ENCODE peak calls at places on chromosomes 1 and 21, in six cellular contexts. A is ovary, I is mesendoderm, W is heart right ventricle, R is stomach, X is SJSA1. T is an unnamed sample.
A peak's percentile ranks its signal among the peaks of the same experiment; 100 is the strongest.

GRCh38 chr1:199282910-199283309 is 644.1 kb downstream of the PTPRC start:
- DNase-seq in A (no peak), I (no peak), W (no peak), R (no peak), X (no peak), T (no peak)

GRCh38 chr1:99852648-99853047 is 2.5 kb downstream of the AGL start:
- DNase-seq in A (no peak), I (no peak), W (no peak), R (no peak), X (no peak), T (no peak)

GRCh38 chr1:244833734-244834595 is 1.5 kb upstream of the COX20 start:
- DNase-seq in A (peak; percentile 53), I (peak; percentile 79), W (peak; percentile 45), R (peak; percentile 60), X (peak; percentile 71), T (peak; percentile 79)

GRCh38 chr1:231404318-231404717 is 17.8 kb downstream of the EGLN1 start:
- DNase-seq in A (no peak), I (no peak), W (no peak), R (no peak), X (no peak), T (no peak)

GRCh38 chr1:109776911-109777310 is 13.2 kb upstream of the EPS8L3 start:
- DNase-seq in A (peak; percentile 72), I (peak; percentile 89), W (peak; percentile 80), R (peak; percentile 86), X (peak; percentile 87), T (peak; percentile 80)

GRCh38 chr1:229694053-229694693 is 68.1 kb downstream of the URB2 start:
- DNase-seq in A (peak; percentile 93), I (peak; percentile 93), W (peak; percentile 70), R (peak; percentile 47), X (no peak), T (peak; percentile 82)

GRCh38 chr1:58402444-58402843 is 144.1 kb downstream of the OMA1 start:
- DNase-seq in A (no peak), I (no peak), W (no peak), R (no peak), X (no peak), T (no peak)

GRCh38 chr1:112893288-112894009 is 62.5 kb downstream of the SLC16A1 start:
- DNase-seq in A (no peak), I (peak; percentile 62), W (no peak), R (no peak), X (no peak), T (no peak)

GRCh38 chr1:169048043-169048442 is 58.4 kb upstream of the ATP1B1 start:
- DNase-seq in A (no peak), I (no peak), W (no peak), R (no peak), X (no peak), T (no peak)

DNA sequence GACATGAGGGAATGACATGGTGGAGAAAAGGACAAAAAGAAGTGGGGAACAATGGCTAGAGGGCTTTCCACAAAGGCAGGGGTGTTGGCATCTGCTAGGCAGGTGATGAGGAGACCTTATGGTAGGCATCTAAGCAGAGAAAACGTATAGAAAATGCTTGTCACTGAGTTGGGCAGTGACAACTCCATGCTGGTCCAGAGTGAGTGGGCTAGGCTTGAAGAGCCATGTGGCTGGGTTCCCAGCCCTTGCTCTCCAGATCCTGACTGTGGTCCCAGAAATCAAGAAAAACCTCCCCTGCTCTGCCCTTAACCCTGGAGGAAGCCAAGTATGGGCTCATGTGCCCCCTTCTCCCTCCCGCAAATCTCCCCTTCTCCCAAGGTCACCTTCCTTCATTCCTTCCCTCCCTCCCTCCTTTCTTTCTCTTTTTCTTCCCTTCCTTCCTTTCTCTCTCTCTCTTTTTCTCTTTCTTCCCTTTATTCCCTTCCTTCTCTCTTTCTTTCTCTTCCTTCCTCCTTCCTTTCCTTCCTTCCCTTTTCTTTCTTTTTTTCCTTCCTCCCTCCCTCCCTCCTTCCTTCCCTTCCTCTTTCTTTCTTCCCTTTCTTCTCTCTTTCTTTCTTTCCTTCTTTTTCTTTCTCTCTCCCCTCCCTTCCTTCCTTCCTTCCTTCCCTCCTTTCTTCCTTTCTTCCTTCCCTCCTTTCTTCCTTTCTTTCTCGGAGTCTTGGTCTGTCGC is 102.8 kb downstream of the NAV1 start:
- DNase-seq in A (no peak), I (no peak), W (no peak), R (no peak), X (no peak), T (no peak)
- H3K4me3 ChIP-seq in A (no peak overlapping the region), I (no peak overlapping the region), W (no peak overlapping the region), R (no peak overlapping the region), X (no peak overlapping the region), T (no peak overlapping the region)

DNA sequence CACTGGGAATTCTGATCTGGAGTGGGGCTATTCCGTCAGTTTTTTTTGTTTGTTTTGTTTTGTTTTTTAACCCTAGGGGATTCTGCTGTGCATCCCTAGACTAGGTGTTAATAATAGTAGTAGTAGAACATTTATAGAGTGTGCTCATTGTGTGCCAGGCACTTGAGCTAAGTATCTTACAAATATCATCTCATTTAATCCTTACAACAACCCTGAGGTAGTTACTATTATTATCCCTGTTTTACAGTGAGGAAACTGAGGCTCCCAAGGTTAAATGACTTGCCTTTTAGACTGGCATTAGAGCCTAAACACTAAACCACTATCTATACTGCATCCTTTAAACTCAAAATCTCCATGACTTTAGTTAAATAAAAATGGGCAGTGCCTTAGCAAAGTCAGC is 22.1 kb downstream of the TOR3A start:
- DNase-seq in A (no peak), I (no peak), W (no peak), R (no peak), X (no peak), T (no peak)
- H3K27ac ChIP-seq in A (no peak overlapping the region), I (no peak overlapping the region), W (no peak overlapping the region), R (no peak overlapping the region), X (no peak overlapping the region), T (no peak overlapping the region)

DNA sequence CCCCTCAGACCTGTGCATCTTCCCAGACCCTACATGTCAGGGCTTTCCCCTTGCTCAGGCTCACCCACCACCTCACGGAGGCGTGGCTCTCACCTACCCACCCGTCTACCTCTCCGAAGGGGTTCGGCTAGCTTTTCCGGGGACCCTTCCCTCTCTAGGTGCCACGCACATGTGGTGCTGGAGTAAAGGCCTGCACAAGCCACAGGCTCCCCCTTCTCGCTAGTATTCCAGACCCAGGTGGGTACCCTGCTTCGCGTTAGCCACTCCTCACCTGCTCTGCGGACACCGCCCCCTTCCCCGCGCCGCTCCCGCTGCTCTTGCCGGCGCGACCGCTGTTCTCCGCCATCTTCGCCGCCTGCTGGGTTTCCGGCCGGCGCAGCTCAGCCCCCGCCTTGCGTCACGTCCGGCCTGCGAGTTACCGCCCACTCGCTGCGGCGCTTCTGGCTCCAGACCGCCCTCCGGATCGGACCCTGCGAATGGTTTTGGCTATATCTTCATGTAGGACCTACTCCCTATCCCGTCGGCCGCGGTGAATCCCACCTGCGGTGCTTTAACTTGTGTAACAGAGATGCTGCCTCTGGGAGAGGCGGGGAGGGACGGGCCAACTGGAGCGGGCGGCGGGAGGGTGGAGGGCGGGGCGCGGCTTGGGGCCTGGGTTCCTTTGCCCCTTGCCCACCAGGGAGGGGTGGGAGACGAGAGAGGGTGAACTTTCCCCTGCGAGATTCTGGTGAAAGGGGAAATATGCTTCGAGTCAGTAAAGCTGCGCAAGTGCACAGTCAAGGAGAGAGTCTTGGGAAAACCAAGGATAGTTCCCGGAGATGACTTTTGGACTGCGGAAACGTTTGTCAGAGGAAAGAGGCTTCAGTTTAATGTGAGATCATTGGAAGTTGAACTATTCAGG is at the start of the genes NIT1 and PFDN2:
- DNase-seq in A (peak; percentile 84), I (peak; percentile 95), W (peak; percentile 88), R (peak; percentile 86), X (peak; percentile 83), T (peak; percentile 91)
- H3K4me1 ChIP-seq in A (peaks cover 23% of the 10 kb centered on the region), I (peaks cover 9% of the 10 kb centered on the region), W (peaks cover 53% of the 10 kb centered on the region), R (peaks cover 45% of the 10 kb centered on the region), X (peaks cover 44% of the 10 kb centered on the region), T (peaks cover 16% of the 10 kb centered on the region)

DNA sequence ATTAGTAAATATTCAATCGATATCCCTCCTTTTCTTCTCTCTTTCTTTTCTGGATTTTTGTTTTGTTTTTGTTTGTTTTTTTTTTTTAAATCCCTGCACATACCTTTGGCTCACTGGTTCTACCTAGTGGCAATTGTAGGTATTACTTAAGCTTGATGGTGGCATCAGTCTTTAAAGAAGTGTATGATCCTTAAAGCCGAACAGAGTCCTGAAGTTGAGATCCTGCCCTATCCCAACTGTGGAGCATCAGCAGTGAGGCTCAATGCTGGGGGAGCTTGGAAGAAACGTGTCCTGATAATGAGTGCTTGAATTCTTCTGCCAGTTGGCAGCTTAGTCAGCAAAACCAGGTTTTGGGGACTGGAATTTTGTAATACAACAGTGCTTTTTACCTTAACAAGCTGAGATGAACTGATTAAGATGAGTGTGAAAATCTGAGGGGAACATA is 60.8 kb downstream of the FASLG start:
- DNase-seq in A (no peak), I (peak; percentile 70), W (no peak), R (no peak), X (no peak), T (no peak)
- H3K4me3 ChIP-seq in A (no peak overlapping the region), I (no peak overlapping the region), W (no peak overlapping the region), R (no peak overlapping the region), X (no peak overlapping the region), T (no peak overlapping the region)

GRCh38 chr21:40194181-40194580 is 326.9 kb downstream of the PCP4 start:
- DNase-seq in A (no peak), I (no peak), W (no peak), R (no peak), X (no peak), T (no peak)
- H3K27ac ChIP-seq in A (no peak overlapping the region), I (no peak overlapping the region), W (no peak overlapping the region), R (no peak overlapping the region), X (no peak overlapping the region), T (no peak overlapping the region)

T was measured in right cardiac atrium.